ENCODE peak calls at places on chromosomes 1 and 21, in nine cellular contexts. One of them, this sample, is unnamed.

GRCh38 chr1:243432136-243432535 is 176.3 kb downstream of the SDCCAG8 start:
- DNase-seq in T-helper 1 cell: no peak
- DNase-seq in non-pigmented ciliary epithelial cell: no peak
- DNase-seq in astrocyte of the spinal cord: no peak
- DNase-seq in lung: no peak
- DNase-seq in stimulated activated CD4-positive, alpha-beta T cell treated with anti-CD3 and anti-CD28 coated beads, Interleukin-4, amount 100 ng/mL, for 24 hours: no peak
- DNase-seq in hypothalamus: no peak
- DNase-seq in Right ventricle myocardium superior: no peak
- DNase-seq in neural crest cell: no peak
- DNase-seq in this sample: no peak

GRCh38 chr1:179776831-179777230 is 33.7 kb downstream of the FAM163A start:
- DNase-seq in T-helper 1 cell: no peak
- DNase-seq in non-pigmented ciliary epithelial cell: no peak
- DNase-seq in astrocyte of the spinal cord: no peak
- DNase-seq in lung: no peak
- DNase-seq in stimulated activated CD4-positive, alpha-beta T cell treated with anti-CD3 and anti-CD28 coated beads, Interleukin-4, amount 100 ng/mL, for 24 hours: no peak
- DNase-seq in hypothalamus: no peak
- DNase-seq in Right ventricle myocardium superior: no peak
- DNase-seq in neural crest cell: no peak
- DNase-seq in this sample: no peak

GRCh38 chr1:20361805-20362381 is 71.2 kb downstream of the VWA5B1 start:
- DNase-seq in T-helper 1 cell: peak
- DNase-seq in non-pigmented ciliary epithelial cell: no peak
- DNase-seq in astrocyte of the spinal cord: peak
- DNase-seq in lung: peak
- DNase-seq in stimulated activated CD4-positive, alpha-beta T cell treated with anti-CD3 and anti-CD28 coated beads, Interleukin-4, amount 100 ng/mL, for 24 hours: peak
- DNase-seq in hypothalamus: peak
- DNase-seq in Right ventricle myocardium superior: peak
- DNase-seq in neural crest cell: peak
- DNase-seq in this sample: peak

GRCh38 chr1:208835082-208835467 is 590.9 kb upstream of the PLXNA2 start:
- DNase-seq in T-helper 1 cell: no peak
- DNase-seq in non-pigmented ciliary epithelial cell: no peak
- DNase-seq in astrocyte of the spinal cord: no peak
- DNase-seq in lung: no peak
- DNase-seq in stimulated activated CD4-positive, alpha-beta T cell treated with anti-CD3 and anti-CD28 coated beads, Interleukin-4, amount 100 ng/mL, for 24 hours: no peak
- DNase-seq in hypothalamus: no peak
- DNase-seq in Right ventricle myocardium superior: no peak
- DNase-seq in neural crest cell: peak
- DNase-seq in this sample: no peak

GRCh38 chr1:151455966-151456365 is 3.3 kb downstream of the POGZ start:
- DNase-seq in T-helper 1 cell: no peak
- DNase-seq in non-pigmented ciliary epithelial cell: no peak
- DNase-seq in astrocyte of the spinal cord: no peak
- DNase-seq in lung: no peak
- DNase-seq in stimulated activated CD4-positive, alpha-beta T cell treated with anti-CD3 and anti-CD28 coated beads, Interleukin-4, amount 100 ng/mL, for 24 hours: no peak
- DNase-seq in hypothalamus: no peak
- DNase-seq in Right ventricle myocardium superior: no peak
- DNase-seq in neural crest cell: no peak
- DNase-seq in this sample: no peak

GRCh38 chr1:86207323-86207722 is 50.8 kb upstream of the COL24A1 start:
- DNase-seq in T-helper 1 cell: no peak
- DNase-seq in non-pigmented ciliary epithelial cell: peak
- DNase-seq in astrocyte of the spinal cord: peak
- DNase-seq in lung: no peak
- DNase-seq in stimulated activated CD4-positive, alpha-beta T cell treated with anti-CD3 and anti-CD28 coated beads, Interleukin-4, amount 100 ng/mL, for 24 hours: no peak
- DNase-seq in hypothalamus: no peak
- DNase-seq in Right ventricle myocardium superior: peak
- DNase-seq in neural crest cell: no peak
- DNase-seq in this sample: no peak

GRCh38 chr1:109620396-109620817 is 770 bp downstream of the AMPD2 start:
- DNase-seq in T-helper 1 cell: no peak
- DNase-seq in non-pigmented ciliary epithelial cell: no peak
- DNase-seq in astrocyte of the spinal cord: no peak
- DNase-seq in lung: no peak
- DNase-seq in stimulated activated CD4-positive, alpha-beta T cell treated with anti-CD3 and anti-CD28 coated beads, Interleukin-4, amount 100 ng/mL, for 24 hours: no peak
- DNase-seq in hypothalamus: no peak
- DNase-seq in Right ventricle myocardium superior: no peak
- DNase-seq in neural crest cell: no peak
- DNase-seq in this sample: no peak

GRCh38 chr21:15552914-15553491 is 176.8 kb upstream of the USP25 start:
- DNase-seq in T-helper 1 cell: no peak
- DNase-seq in non-pigmented ciliary epithelial cell: no peak
- DNase-seq in astrocyte of the spinal cord: peak
- DNase-seq in lung: no peak
- DNase-seq in stimulated activated CD4-positive, alpha-beta T cell treated with anti-CD3 and anti-CD28 coated beads, Interleukin-4, amount 100 ng/mL, for 24 hours: no peak
- DNase-seq in hypothalamus: no peak
- DNase-seq in Right ventricle myocardium superior: no peak
- DNase-seq in neural crest cell: no peak
- DNase-seq in this sample: no peak

GRCh38 chr21:32137266-32137665 is 141.6 kb downstream of the MIS18A start:
- DNase-seq in T-helper 1 cell: no peak
- DNase-seq in non-pigmented ciliary epithelial cell: no peak
- DNase-seq in astrocyte of the spinal cord: no peak
- DNase-seq in lung: no peak
- DNase-seq in stimulated activated CD4-positive, alpha-beta T cell treated with anti-CD3 and anti-CD28 coated beads, Interleukin-4, amount 100 ng/mL, for 24 hours: no peak
- DNase-seq in hypothalamus: no peak
- DNase-seq in Right ventricle myocardium superior: no peak
- DNase-seq in neural crest cell: no peak
- DNase-seq in this sample: no peak

GRCh38 chr1:14822493-14822892 is 224.0 kb downstream of the KAZN start:
- DNase-seq in T-helper 1 cell: no peak
- DNase-seq in non-pigmented ciliary epithelial cell: no peak
- DNase-seq in astrocyte of the spinal cord: peak
- DNase-seq in lung: no peak
- DNase-seq in stimulated activated CD4-positive, alpha-beta T cell treated with anti-CD3 and anti-CD28 coated beads, Interleukin-4, amount 100 ng/mL, for 24 hours: no peak
- DNase-seq in hypothalamus: no peak
- DNase-seq in Right ventricle myocardium superior: no peak
- DNase-seq in neural crest cell: no peak
- DNase-seq in this sample: no peak

GRCh38 chr1:152108899-152109222 is 6.4 kb downstream of the TCHH start:
- DNase-seq in T-helper 1 cell: no peak
- DNase-seq in non-pigmented ciliary epithelial cell: no peak
- DNase-seq in astrocyte of the spinal cord: no peak
- DNase-seq in lung: no peak
- DNase-seq in stimulated activated CD4-positive, alpha-beta T cell treated with anti-CD3 and anti-CD28 coated beads, Interleukin-4, amount 100 ng/mL, for 24 hours: no peak
- DNase-seq in hypothalamus: no peak
- DNase-seq in Right ventricle myocardium superior: no peak
- DNase-seq in neural crest cell: no peak
- DNase-seq in this sample: no peak

GRCh38 chr1:226100436-226101347 is 38.2 kb downstream of the H3-3A start:
- DNase-seq in T-helper 1 cell: peak
- DNase-seq in non-pigmented ciliary epithelial cell: no peak
- DNase-seq in astrocyte of the spinal cord: no peak
- DNase-seq in lung: no peak
- DNase-seq in stimulated activated CD4-positive, alpha-beta T cell treated with anti-CD3 and anti-CD28 coated beads, Interleukin-4, amount 100 ng/mL, for 24 hours: peak
- DNase-seq in hypothalamus: peak
- DNase-seq in Right ventricle myocardium superior: peak
- DNase-seq in neural crest cell: no peak
- DNase-seq in this sample: no peak

This sample was measured in amygdala.